ENCODE peak calls at places on chromosomes 3 and 15, in five cellular contexts. One of them, this sample, is unnamed.

GRCh38 chr15:76191539-76192244 is 119.6 kb downstream of the ETFA start:
- DNase-seq in trophoblast cell: no peak
- DNase-seq in H9: no peak
- DNase-seq in H1: no peak
- DNase-seq in neuronal stem cell: no peak
- DNase-seq in this sample: no peak

GRCh38 chr3:120678331-120678845 is 3.7 kb downstream of the HGD start:
- DNase-seq in trophoblast cell: peak; percentile 55
- DNase-seq in H9: no peak
- DNase-seq in neuronal stem cell: no peak
- DNase-seq in H1: no peak
- DNase-seq in this sample: peak; percentile 62

GRCh38 chr3:78873641-78874040 is 894.2 kb downstream of the ROBO1 start:
- DNase-seq in trophoblast cell: no peak
- DNase-seq in neuronal stem cell: no peak
- DNase-seq in H9: no peak
- DNase-seq in H1: no peak
- DNase-seq in this sample: peak; percentile 37

GRCh38 chr15:84104853-84105252 is 130.7 kb upstream of the GOLGA6L4 start:
- DNase-seq in neuronal stem cell: no peak
- DNase-seq in H9: no peak
- DNase-seq in H1: no peak
- DNase-seq in trophoblast cell: no peak
- DNase-seq in this sample: no peak

GRCh38 chr3:75737831-75738493 is 47.4 kb downstream of the ZNF717 start:
- DNase-seq in H1: no peak
- DNase-seq in trophoblast cell: no peak
- DNase-seq in H9: no peak
- DNase-seq in neuronal stem cell: peak; percentile 1
- DNase-seq in this sample: peak; percentile 38

GRCh38 chr15:58585668-58586461 is 154.1 kb downstream of the LIPC start:
- DNase-seq in H9: no peak
- DNase-seq in trophoblast cell: no peak
- DNase-seq in neuronal stem cell: no peak
- DNase-seq in H1: no peak
- DNase-seq in this sample: no peak

GRCh38 chr3:102178817-102179216 is 256.0 kb upstream of the ZPLD1 start:
- DNase-seq in trophoblast cell: no peak
- DNase-seq in H1: no peak
- DNase-seq in H9: no peak
- DNase-seq in neuronal stem cell: no peak
- DNase-seq in this sample: peak; percentile 29

GRCh38 chr3:65732060-65732933 is 306.4 kb downstream of the MAGI1 start:
- DNase-seq in neuronal stem cell: peak; percentile 72
- DNase-seq in trophoblast cell: peak; percentile 75
- DNase-seq in H9: no peak
- DNase-seq in H1: no peak
- DNase-seq in this sample: peak; percentile 71

GRCh38 chr15:72873379-72874233 is 90.0 kb upstream of the ADPGK start:
- DNase-seq in neuronal stem cell: no peak
- DNase-seq in H9: no peak
- DNase-seq in trophoblast cell: peak; percentile 41
- DNase-seq in H1: no peak
- DNase-seq in this sample: no peak

GRCh38 chr3:632571-633170 is 436.1 kb downstream of the CHL1 start:
- DNase-seq in neuronal stem cell: peak; percentile 77
- DNase-seq in H1: peak; percentile 81
- DNase-seq in trophoblast cell: peak; percentile 81
- DNase-seq in H9: peak; percentile 76
- DNase-seq in this sample: peak; percentile 32

GRCh38 chr3:110166791-110167190 is 829.4 kb upstream of the DPPA4 start:
- DNase-seq in trophoblast cell: no peak
- DNase-seq in H9: no peak
- DNase-seq in H1: no peak
- DNase-seq in neuronal stem cell: no peak
- DNase-seq in this sample: no peak

GRCh38 chr15:77115179-77115578 is 44.3 kb upstream of the TSPAN3 start:
- DNase-seq in trophoblast cell: no peak
- DNase-seq in neuronal stem cell: no peak
- DNase-seq in H9: no peak
- DNase-seq in H1: no peak
- DNase-seq in this sample: no peak

GRCh38 chr15:60396964-60397771 is 618 bp downstream of the ANXA2 start:
- DNase-seq in H9: peak; percentile 65
- DNase-seq in H1: peak; percentile 67
- DNase-seq in neuronal stem cell: no peak
- DNase-seq in trophoblast cell: peak; percentile 75
- DNase-seq in this sample: peak; percentile 82

GRCh38 chr15:40968290-40969085 is 15.2 kb downstream of the CHAC1 start:
- DNase-seq in trophoblast cell: peak; percentile 32
- DNase-seq in H1: no peak
- DNase-seq in neuronal stem cell: peak; percentile 38
- DNase-seq in H9: peak; percentile 57
- DNase-seq in this sample: no peak

GRCh38 chr3:189927975-189928895 is 192.5 kb downstream of the P3H2 start:
- DNase-seq in trophoblast cell: peak; percentile 92
- DNase-seq in H9: no peak
- DNase-seq in H1: no peak
- DNase-seq in neuronal stem cell: no peak
- DNase-seq in this sample: no peak

GRCh38 chr3:155870133-155870944 is at the start of gene GMPS:
- DNase-seq in neuronal stem cell: peak; percentile 94
- DNase-seq in H9: peak; percentile 97
- DNase-seq in trophoblast cell: peak; percentile 96
- DNase-seq in H1: peak; percentile 97
- DNase-seq in this sample: peak; percentile 92

GRCh38 chr3:55166577-55167555 is 239.0 kb upstream of the LRTM1 start:
- DNase-seq in H1: no peak
- DNase-seq in trophoblast cell: no peak
- DNase-seq in neuronal stem cell: no peak
- DNase-seq in H9: no peak
- DNase-seq in this sample: peak; percentile 49

GRCh38 chr3:146747928-146748327 is 142.8 kb upstream of the PLSCR5 start:
- DNase-seq in H9: no peak
- DNase-seq in H1: no peak
- DNase-seq in neuronal stem cell: no peak
- DNase-seq in trophoblast cell: no peak
- DNase-seq in this sample: peak; percentile 51

GRCh38 chr3:55664387-55664786 is 177.3 kb upstream of the WNT5A start:
- DNase-seq in neuronal stem cell: peak; percentile 55
- DNase-seq in trophoblast cell: no peak
- DNase-seq in H1: no peak
- DNase-seq in H9: peak; percentile 52
- DNase-seq in this sample: no peak

GRCh38 chr3:37129871-37130270 is 44.5 kb downstream of the LRRFIP2 start:
- DNase-seq in trophoblast cell: no peak
- DNase-seq in H9: no peak
- DNase-seq in H1: no peak
- DNase-seq in neuronal stem cell: no peak
- DNase-seq in this sample: peak; percentile 50

GRCh38 chr3:186680869-186681268 is 15.1 kb downstream of the HRG start:
- DNase-seq in H1: no peak
- DNase-seq in H9: no peak
- DNase-seq in trophoblast cell: no peak
- DNase-seq in neuronal stem cell: no peak
- DNase-seq in this sample: no peak

GRCh38 chr3:22979581-22979980 is 223.5 kb upstream of the UBE2E2 start:
- DNase-seq in neuronal stem cell: no peak
- DNase-seq in trophoblast cell: peak; percentile 39
- DNase-seq in H9: no peak
- DNase-seq in H1: no peak
- DNase-seq in this sample: no peak

GRCh38 chr3:155876037-155876436 is 5.6 kb downstream of the GMPS start:
- DNase-seq in neuronal stem cell: no peak
- DNase-seq in H9: no peak
- DNase-seq in trophoblast cell: no peak
- DNase-seq in H1: no peak
- DNase-seq in this sample: no peak

GRCh38 chr15:25465835-25466234 is 27.0 kb upstream of the UBE3A start:
- DNase-seq in H1: no peak
- DNase-seq in neuronal stem cell: no peak
- DNase-seq in H9: no peak
- DNase-seq in trophoblast cell: no peak
- DNase-seq in this sample: no peak

GRCh38 chr3:65587650-65588439 is 450.9 kb downstream of the MAGI1 start:
- DNase-seq in neuronal stem cell: no peak
- DNase-seq in trophoblast cell: no peak
- DNase-seq in H9: no peak
- DNase-seq in H1: no peak
- DNase-seq in this sample: no peak

GRCh38 chr15:85950101-85950500 is 129.6 kb upstream of the AGBL1 start:
- DNase-seq in neuronal stem cell: no peak
- DNase-seq in trophoblast cell: no peak
- DNase-seq in H9: no peak
- DNase-seq in H1: no peak
- DNase-seq in this sample: no peak

GRCh38 chr3:114874447-114874846 is 272.6 kb downstream of the ZBTB20 start:
- DNase-seq in trophoblast cell: no peak
- DNase-seq in H1: no peak
- DNase-seq in H9: no peak
- DNase-seq in neuronal stem cell: no peak
- DNase-seq in this sample: no peak

GRCh38 chr3:106006001-106006400 is 137.2 kb upstream of the CBLB start:
- DNase-seq in H1: no peak
- DNase-seq in H9: no peak
- DNase-seq in neuronal stem cell: no peak
- DNase-seq in trophoblast cell: no peak
- DNase-seq in this sample: peak; percentile 17

GRCh38 chr3:46022909-46023785 is 4.1 kb downstream of the XCR1 start:
- DNase-seq in H1: peak; percentile 27
- DNase-seq in trophoblast cell: peak; percentile 49
- DNase-seq in H9: no peak
- DNase-seq in neuronal stem cell: no peak
- DNase-seq in this sample: no peak

GRCh38 chr3:131608741-131609140 is 106.0 kb upstream of the MRPL3 start:
- DNase-seq in H1: no peak
- DNase-seq in H9: no peak
- DNase-seq in neuronal stem cell: no peak
- DNase-seq in trophoblast cell: no peak
- DNase-seq in this sample: no peak

GRCh38 chr15:72229076-72229946 is 1.7 kb downstream of the PKM start:
- DNase-seq in neuronal stem cell: no peak
- DNase-seq in H1: no peak
- DNase-seq in H9: no peak
- DNase-seq in trophoblast cell: peak; percentile 31
- DNase-seq in this sample: peak; percentile 70

GRCh38 chr15:90259524-90259923 is 5.9 kb upstream of the NGRN start:
- DNase-seq in neuronal stem cell: no peak
- DNase-seq in H1: no peak
- DNase-seq in trophoblast cell: no peak
- DNase-seq in H9: no peak
- DNase-seq in this sample: no peak

GRCh38 chr3:126474498-126475410 is 937 bp downstream of the ZXDC start:
- DNase-seq in trophoblast cell: peak; percentile 66
- DNase-seq in neuronal stem cell: peak; percentile 30
- DNase-seq in H9: no peak
- DNase-seq in H1: peak; percentile 59
- DNase-seq in this sample: peak; percentile 74

GRCh38 chr3:121096968-121097367 is 189.0 kb downstream of the STXBP5L start:
- DNase-seq in neuronal stem cell: peak; percentile 5
- DNase-seq in H9: no peak
- DNase-seq in trophoblast cell: no peak
- DNase-seq in H1: no peak
- DNase-seq in this sample: no peak

GRCh38 chr3:34202975-34203374 is 404.5 kb downstream of the PDCD6IP start:
- DNase-seq in neuronal stem cell: no peak
- DNase-seq in trophoblast cell: no peak
- DNase-seq in H9: no peak
- DNase-seq in H1: no peak
- DNase-seq in this sample: no peak

GRCh38 chr3:16841906-16842709 is 42.6 kb upstream of the PLCL2 start:
- DNase-seq in H9: peak; percentile 47
- DNase-seq in neuronal stem cell: no peak
- DNase-seq in H1: peak; percentile 53
- DNase-seq in trophoblast cell: no peak
- DNase-seq in this sample: no peak

GRCh38 chr15:33425149-33425548 is 114.4 kb downstream of the RYR3 start:
- DNase-seq in trophoblast cell: no peak
- DNase-seq in H1: no peak
- DNase-seq in neuronal stem cell: no peak
- DNase-seq in H9: no peak
- DNase-seq in this sample: no peak
- H3K27ac ChIP-seq in trophoblast cell: no peak overlapping the region
- H3K27ac ChIP-seq in H1: no peak overlapping the region
- H3K27ac ChIP-seq in neuronal stem cell: no peak overlapping the region
- H3K27ac ChIP-seq in H9: no peak overlapping the region
- H3K27ac ChIP-seq in this sample: peak overlapping the region; percentile 34

GRCh38 chr15:56042031-56042430 is 48.6 kb upstream of the NEDD4 start:
- DNase-seq in neuronal stem cell: no peak
- DNase-seq in trophoblast cell: peak; percentile 58
- DNase-seq in H1: no peak
- DNase-seq in H9: no peak
- DNase-seq in this sample: peak; percentile 68
- H2BK12ac ChIP-seq in neuronal stem cell: no peak overlapping the region
- H2BK12ac ChIP-seq in trophoblast cell: peak overlapping the region; percentile 55
- H2BK12ac ChIP-seq in H1: no peak overlapping the region
- H2BK12ac ChIP-seq in H9: no peak overlapping the region
- H2BK12ac ChIP-seq in this sample: no peak overlapping the region

GRCh38 chr15:95565702-95566101 is 764.8 kb upstream of the NR2F2 start:
- DNase-seq in neuronal stem cell: no peak
- DNase-seq in trophoblast cell: no peak
- DNase-seq in H1: no peak
- DNase-seq in H9: no peak
- DNase-seq in this sample: no peak

GRCh38 chr15:95563634-95564033 is 766.9 kb upstream of the NR2F2 start:
- DNase-seq in H9: no peak
- DNase-seq in trophoblast cell: no peak
- DNase-seq in H1: no peak
- DNase-seq in neuronal stem cell: no peak
- DNase-seq in this sample: no peak

GRCh38 chr15:95565201-95565600 is 765.3 kb upstream of the NR2F2 start:
- DNase-seq in H9: no peak
- DNase-seq in neuronal stem cell: no peak
- DNase-seq in trophoblast cell: no peak
- DNase-seq in H1: no peak
- DNase-seq in this sample: no peak

DNA sequence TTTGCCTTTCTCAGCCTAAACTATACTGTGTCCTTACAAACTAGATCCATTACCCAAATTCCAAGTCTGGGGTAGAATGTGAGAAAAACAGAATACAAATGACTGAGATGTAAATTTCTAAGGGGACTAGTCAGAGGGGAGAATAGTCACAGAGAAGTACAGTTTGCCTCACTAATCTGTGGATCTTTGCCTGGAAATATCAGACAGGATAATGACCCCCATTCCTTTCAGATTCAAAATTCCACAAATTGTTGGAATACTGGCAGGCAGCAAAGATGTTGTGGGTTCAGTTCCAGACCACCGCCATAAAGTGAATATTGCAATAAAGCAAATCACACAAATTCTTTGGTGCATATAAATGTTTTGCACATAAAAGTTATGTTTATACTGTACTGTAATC is 762.8 kb upstream of the NR2F2 start:
- DNase-seq in H9: no peak
- DNase-seq in neuronal stem cell: no peak
- DNase-seq in H1: no peak
- DNase-seq in trophoblast cell: peak; percentile 51
- DNase-seq in this sample: no peak
- H3K27ac ChIP-seq in H9: no peak overlapping the region
- H3K27ac ChIP-seq in neuronal stem cell: no peak overlapping the region
- H3K27ac ChIP-seq in H1: no peak overlapping the region
- H3K27ac ChIP-seq in trophoblast cell: peak overlapping the region; percentile 38
- H3K27ac ChIP-seq in this sample: no peak overlapping the region

GRCh38 chr3:10852031-10852795 is 36.2 kb downstream of the SLC6A11 start:
- DNase-seq in trophoblast cell: no peak
- DNase-seq in H9: no peak
- DNase-seq in neuronal stem cell: no peak
- DNase-seq in H1: no peak
- DNase-seq in this sample: no peak
- H2BK12ac ChIP-seq in trophoblast cell: no peak overlapping the region
- H2BK12ac ChIP-seq in H9: no peak overlapping the region
- H2BK12ac ChIP-seq in neuronal stem cell: no peak overlapping the region
- H2BK12ac ChIP-seq in H1: no peak overlapping the region
- H2BK12ac ChIP-seq in this sample: no peak overlapping the region